ENCODE peak calls at places on chromosomes 3 and 15, in four cellular contexts. O is IMR-90, Z is mesendoderm, W is H1. R is an unnamed sample.

GRCh38 chr3:66053009-66053782 is 14.5 kb upstream of the MAGI1 start:
- DNase-seq in O (no peak), Z (peak), W (no peak), R (no peak)

GRCh38 chr3:130838898-130839572 is 54.8 kb upstream of the ATP2C1 start:
- DNase-seq in O (no peak), Z (no peak), W (no peak), R (no peak)

GRCh38 chr15:60399931-60400330 is 2.1 kb upstream of the ANXA2 start:
- DNase-seq in O (peak), Z (no peak), W (no peak), R (no peak)

GRCh38 chr15:99106417-99107220 is 1.7 kb downstream of the SYNM start:
- DNase-seq in O (peak), Z (no peak), W (no peak), R (no peak)

GRCh38 chr3:139746481-139746880 is 68.7 kb upstream of the NMNAT3 start:
- DNase-seq in O (no peak), Z (peak), W (no peak), R (no peak)

GRCh38 chr3:172156309-172156998 is 117.1 kb downstream of the FNDC3B start:
- DNase-seq in O (no peak), Z (peak), W (no peak), R (peak)

GRCh38 chr15:35958936-35959335 is 413.0 kb upstream of the DPH6 start:
- DNase-seq in O (peak), Z (no peak), W (no peak), R (no peak)

GRCh38 chr3:31815006-31815405 is 166.1 kb downstream of the OSBPL10 start:
- DNase-seq in O (no peak), Z (no peak), W (no peak), R (no peak)

GRCh38 chr15:63172376-63173115 is 15.3 kb upstream of the RPS27L start:
- DNase-seq in O (no peak), Z (peak), W (peak), R (no peak)

GRCh38 chr3:107235923-107236315 is 141.3 kb upstream of the CCDC54 start:
- DNase-seq in O (peak), Z (peak), W (no peak), R (peak)

GRCh38 chr3:169147246-169148008 is 516.1 kb downstream of the MECOM start:
- DNase-seq in O (peak), Z (peak), W (peak), R (peak)

GRCh38 chr15:51322622-51323296 is 15.6 kb downstream of the CYP19A1 start:
- DNase-seq in O (no peak), Z (no peak), W (no peak), R (no peak)

GRCh38 chr3:149662240-149662887 is 4.5 kb upstream of the WWTR1 start:
- DNase-seq in O (peak), Z (peak), W (no peak), R (no peak)

GRCh38 chr3:171342200-171342599 is 118.0 kb downstream of the TNIK start:
- DNase-seq in O (no peak), Z (no peak), W (no peak), R (no peak)

GRCh38 chr3:127018306-127018828 is 35.5 kb downstream of the PLXNA1 start:
- DNase-seq in O (no peak), Z (no peak), W (no peak), R (no peak)

GRCh38 chr15:57158997-57159668 is 217.2 kb upstream of the CGNL1 start:
- DNase-seq in O (no peak), Z (no peak), W (no peak), R (no peak)

GRCh38 chr15:40789999-40790398 is 16.9 kb upstream of the ZFYVE19 start:
- DNase-seq in O (no peak), Z (no peak), W (no peak), R (no peak)

GRCh38 chr3:31903686-31904431 is 77.2 kb downstream of the OSBPL10 start:
- DNase-seq in O (no peak), Z (no peak), W (no peak), R (no peak)

GRCh38 chr3:177051419-177051818 is 145.9 kb downstream of the TBL1XR1 start:
- DNase-seq in O (no peak), Z (peak), W (no peak), R (no peak)

GRCh38 chr3:20573175-20573574 is 387.2 kb upstream of the SGO1 start:
- DNase-seq in O (peak), Z (no peak), W (no peak), R (no peak)

GRCh38 chr15:74502301-74502700 is 38.7 kb upstream of the ARID3B start:
- DNase-seq in O (no peak), Z (no peak), W (no peak), R (peak)

GRCh38 chr3:116770815-116771450 is 61.4 kb downstream of the TUSC7 start:
- DNase-seq in O (peak), Z (peak), W (peak), R (peak)

GRCh38 chr15:56910801-56911200 is 7.6 kb upstream of the TCF12 start:
- DNase-seq in O (no peak), Z (no peak), W (no peak), R (peak)

GRCh38 chr3:39150803-39151631 is 2.4 kb downstream of the CSRNP1 start:
- DNase-seq in O (peak), Z (peak), W (no peak), R (peak)

GRCh38 chr3:165854696-165855095 is 17.5 kb upstream of the BCHE start:
- DNase-seq in O (no peak), Z (peak), W (no peak), R (no peak)

GRCh38 chr3:7562892-7563291 is 702.0 kb downstream of the GRM7 start:
- DNase-seq in O (no peak), Z (peak), W (no peak), R (no peak)

GRCh38 chr3:50662408-50662807 is 12.3 kb upstream of the DOCK3 start:
- DNase-seq in O (no peak), Z (no peak), W (no peak), R (peak)

GRCh38 chr15:69289312-69290146 is 9.2 kb upstream of the PAQR5 start:
- DNase-seq in O (peak), Z (peak), W (no peak), R (no peak)

GRCh38 chr3:139518296-139518695 is 21.2 kb downstream of the RBP1 start:
- DNase-seq in O (no peak), Z (no peak), W (peak), R (no peak)

GRCh38 chr3:46359748-46360509 is 6.0 kb downstream of the CCR2 start:
- DNase-seq in O (peak), Z (peak), W (no peak), R (no peak)

GRCh38 chr15:97961067-97961954 is 808 bp downstream of the ARRDC4 start:
- DNase-seq in O (peak), Z (peak), W (peak), R (peak)
- H2BK5ac ChIP-seq in O (no peak), Z (no peak), W (no peak), R (no peak)

GRCh38 chr15:54644796-54645195 is 551.9 kb downstream of the RSL24D1 start:
- DNase-seq in O (no peak), Z (no peak), W (no peak), R (no peak)
- H3K56ac ChIP-seq in O (no peak), Z (no peak), W (no peak), R (no peak)

GRCh38 chr3:1191061-1191460 is 98.2 kb downstream of the CNTN6 start:
- DNase-seq in O (no peak), Z (no peak), W (no peak), R (no peak)
- H2BK15ac ChIP-seq in O (no peak), Z (no peak), W (no peak), R (no peak)

DNA sequence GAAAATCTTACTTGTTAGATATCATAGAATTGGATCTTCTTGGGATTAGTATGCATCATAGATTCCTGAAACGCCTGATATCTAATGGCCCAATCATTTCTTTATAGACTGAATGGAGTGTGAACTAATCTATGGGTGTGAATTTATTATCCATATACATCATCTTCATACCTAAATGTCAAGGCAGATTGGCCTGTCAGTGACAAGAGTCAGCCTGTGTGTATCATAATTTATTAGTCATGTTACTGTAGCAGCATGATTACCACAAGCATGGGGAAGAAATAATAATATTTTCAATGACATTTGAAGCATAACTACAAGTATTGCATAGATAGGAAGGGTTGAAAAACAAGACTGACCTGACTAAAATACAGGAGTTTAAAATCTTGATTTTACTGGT is 235.8 kb downstream of the RAP2B start:
- DNase-seq in O (no peak), Z (no peak), W (no peak), R (no peak)
- H2BK5ac ChIP-seq in O (no peak), Z (no peak), W (no peak), R (no peak)

GRCh38 chr3:16538505-16538904 is 25.0 kb upstream of the RFTN1 start:
- DNase-seq in O (no peak), Z (no peak), W (no peak), R (no peak)
- H3K56ac ChIP-seq in O (no peak), Z (no peak), W (no peak), R (no peak)

GRCh38 chr3:58507356-58508062 is 15.6 kb downstream of the KCTD6 start:
- DNase-seq in O (no peak), Z (no peak), W (no peak), R (no peak)
- H2BK15ac ChIP-seq in O (no peak), Z (no peak), W (no peak), R (no peak)

DNA sequence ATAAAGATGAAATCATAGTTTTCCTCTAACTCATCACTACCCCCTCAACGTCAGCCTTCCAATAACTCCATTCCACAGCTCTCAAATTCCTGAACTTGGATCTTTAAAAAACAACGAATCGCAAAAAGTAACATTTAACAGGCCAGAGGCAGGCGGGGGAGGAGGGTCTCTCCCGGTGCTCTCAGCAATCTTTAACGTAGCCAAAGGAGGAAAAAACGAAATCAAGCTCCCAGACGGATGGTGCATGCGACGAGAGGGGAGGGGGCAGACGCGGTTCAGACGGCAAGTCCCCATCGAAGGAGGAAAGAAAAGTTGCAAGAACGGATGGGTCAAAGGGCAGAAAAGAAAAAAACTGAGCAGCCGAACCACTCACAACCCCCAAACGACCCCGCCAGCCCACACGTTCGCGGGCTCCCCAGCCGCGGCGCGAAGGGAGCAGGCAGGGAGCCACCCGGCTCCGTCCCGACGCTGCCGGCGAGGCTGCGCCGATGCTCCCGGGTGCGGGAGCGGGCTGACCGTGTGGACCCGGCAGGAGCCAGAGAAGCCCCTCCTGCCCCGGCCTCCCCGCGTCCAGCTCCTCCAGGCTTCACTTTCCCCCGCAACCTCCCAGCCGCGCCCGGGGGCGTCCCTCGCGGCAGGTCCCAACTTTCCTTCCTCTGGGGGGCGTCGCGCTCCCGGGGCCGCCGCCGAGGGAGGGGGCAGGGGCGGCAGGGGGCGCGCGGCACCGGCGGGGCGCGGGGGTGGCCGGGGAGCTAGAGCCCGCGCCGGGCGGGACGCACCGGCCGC is 661 bp downstream of the PEAK1 start:
- DNase-seq in O (peak), Z (peak), W (peak), R (peak)
- H2BK5ac ChIP-seq in O (peak), Z (no peak), W (peak), R (no peak)

DNA sequence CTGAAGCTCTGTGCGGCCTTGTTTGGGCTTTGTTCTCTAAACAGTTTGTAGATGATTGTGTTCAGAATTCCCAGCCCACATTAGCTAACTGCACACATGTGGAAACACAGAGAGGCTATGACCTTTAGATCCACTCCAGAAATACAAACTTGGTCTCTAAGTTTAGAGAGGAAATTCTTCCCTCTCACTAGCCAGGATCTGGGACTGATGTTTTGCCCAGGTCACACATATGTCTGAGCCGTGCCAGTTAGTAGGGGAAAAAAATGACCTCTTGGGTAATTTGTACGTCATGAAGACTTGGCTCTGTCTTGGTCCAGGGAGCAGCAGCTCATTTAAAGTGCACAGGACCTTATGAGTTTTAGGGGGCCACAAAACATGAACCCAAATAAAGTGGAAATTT is 223.1 kb downstream of the RBMS3 start:
- DNase-seq in O (peak), Z (no peak), W (no peak), R (no peak)
- H3K56ac ChIP-seq in O (no peak), Z (no peak), W (no peak), R (no peak)